ENCODE peak calls at places on chromosomes 6 and 20, in six cellular contexts. H is type B pancreatic cell, O is left ventricle myocardium inferior, F is GM10248, E is choroid plexus epithelial cell, R is adrenal gland. G is an unnamed sample.

GRCh38 chr6:102742033-102742432 is 1348.5 kb downstream of the GRIK2 start:
- DNase-seq in R (no peak), H (no peak), E (no peak), O (no peak), F (no peak), G (no peak)

GRCh38 chr6:31350973-31351733 is 5.8 kb downstream of the HLA-B start:
- DNase-seq in O (no peak), F (no peak), R (no peak), E (no peak), H (no peak), G (no peak)

GRCh38 chr20:19885981-19886665 is 128.1 kb downstream of the RIN2 start:
- DNase-seq in O (peak), R (peak), F (no peak), E (no peak), H (no peak), G (no peak)

GRCh38 chr6:124487778-124488431 is 474.3 kb upstream of the RNF217 start:
- DNase-seq in F (no peak), O (no peak), H (no peak), R (no peak), E (peak), G (no peak)

GRCh38 chr6:111585241-111585968 is 20.3 kb downstream of the TRAF3IP2 start:
- DNase-seq in E (peak), H (no peak), R (no peak), F (no peak), O (no peak), G (no peak)

GRCh38 chr6:88238065-88238464 is 71.9 kb upstream of the CNR1 start:
- DNase-seq in E (peak), R (no peak), H (no peak), O (no peak), F (peak), G (no peak)

GRCh38 chr6:81145506-81145905 is 607.0 kb downstream of the TENT5A start:
- DNase-seq in O (no peak), F (no peak), E (no peak), R (no peak), H (no peak), G (no peak)

GRCh38 chr6:2990179-2990931 is 9.3 kb upstream of the NQO2 start:
- DNase-seq in O (no peak), F (no peak), R (peak), E (peak), H (no peak), G (no peak)

GRCh38 chr6:33854572-33855030 is 50.8 kb upstream of the MLN start:
- DNase-seq in O (no peak), H (no peak), F (no peak), E (no peak), R (no peak), G (no peak)

GRCh38 chr20:58408603-58409246 is 19.7 kb downstream of the VAPB start:
- DNase-seq in F (peak), E (peak), O (no peak), R (no peak), H (no peak), G (no peak)

GRCh38 chr6:106290954-106291353 is 34.6 kb downstream of the ATG5 start:
- DNase-seq in F (no peak), H (no peak), E (no peak), O (no peak), R (no peak), G (no peak)

GRCh38 chr6:53635322-53635721 is 30.2 kb downstream of the KLHL31 start:
- DNase-seq in F (no peak), O (no peak), R (no peak), H (no peak), E (no peak), G (no peak)

GRCh38 chr20:38242848-38243449 is 17.6 kb downstream of the KIAA1755 start:
- DNase-seq in R (no peak), H (no peak), E (peak), O (no peak), F (no peak), G (no peak)

GRCh38 chr6:89045585-89045984 is 35.0 kb upstream of the PNRC1 start:
- DNase-seq in F (no peak), E (no peak), O (no peak), H (no peak), R (no peak), G (no peak)

GRCh38 chr20:57576002-57576401 is 15.1 kb downstream of the PCK1 start:
- DNase-seq in F (no peak), R (no peak), O (no peak), E (no peak), H (no peak), G (no peak)

GRCh38 chr6:2578729-2579128 is 172.0 kb downstream of the MYLK4 start:
- DNase-seq in F (no peak), H (no peak), E (peak), R (no peak), O (no peak), G (no peak)

GRCh38 chr20:32898721-32899120 is 40.0 kb downstream of the EFCAB8 start:
- DNase-seq in E (peak), R (no peak), F (no peak), O (no peak), H (no peak), G (no peak)

GRCh38 chr20:12086359-12086758 is 168.7 kb downstream of the BTBD3 start:
- DNase-seq in H (no peak), E (peak), O (no peak), F (no peak), R (no peak), G (no peak)

GRCh38 chr20:237479-237878 is 10.4 kb downstream of the DEFB129 start:
- DNase-seq in H (no peak), F (peak), O (no peak), R (no peak), E (peak), G (no peak)

GRCh38 chr20:41095110-41095969 is 42.0 kb upstream of the PLCG1 start:
- DNase-seq in F (peak), O (peak), H (no peak), E (peak), R (peak), G (no peak)

GRCh38 chr6:14444296-14444993 is 326.9 kb downstream of the CD83 start:
- DNase-seq in O (no peak), F (no peak), H (no peak), E (no peak), R (no peak), G (no peak)

GRCh38 chr6:20868397-20869185 is 334.3 kb downstream of the CDKAL1 start:
- DNase-seq in R (no peak), O (no peak), E (no peak), H (no peak), F (no peak), G (no peak)

GRCh38 chr20:49507741-49508434 is 25.4 kb upstream of the KCNB1 start:
- DNase-seq in R (no peak), F (no peak), E (no peak), O (no peak), H (no peak), G (no peak)

GRCh38 chr6:90595854-90596253 is 9.0 kb upstream of the MAP3K7 start:
- DNase-seq in R (no peak), E (no peak), F (no peak), O (no peak), H (no peak), G (no peak)

GRCh38 chr6:162856885-162857284 is 129.1 kb downstream of the PACRG start:
- DNase-seq in F (no peak), R (peak), E (peak), H (no peak), O (no peak), G (no peak)

GRCh38 chr6:13445005-13445743 is 42.2 kb downstream of the GFOD1 start:
- DNase-seq in F (no peak), R (peak), E (peak), O (peak), H (no peak), G (peak)

GRCh38 chr20:58102744-58103516 is 125.5 kb downstream of the ANKRD60 start:
- DNase-seq in E (no peak), F (no peak), H (no peak), R (no peak), O (no peak), G (no peak)

GRCh38 chr20:47543006-47543431 is 41.3 kb downstream of the NCOA3 start:
- DNase-seq in E (peak), O (no peak), R (no peak), H (no peak), F (peak), G (no peak)

GRCh38 chr6:113246186-113246585 is 611.0 kb upstream of the MARCKS start:
- DNase-seq in F (no peak), H (no peak), O (no peak), R (no peak), E (peak), G (no peak)

GRCh38 chr6:108463789-108464188 is 96.9 kb upstream of the FOXO3 start:
- DNase-seq in H (no peak), O (no peak), F (no peak), E (no peak), R (no peak), G (no peak)

GRCh38 chr6:3323696-3324261 is 65.0 kb downstream of the PSMG4 start:
- DNase-seq in F (no peak), R (no peak), O (no peak), E (no peak), H (no peak), G (no peak)

GRCh38 chr6:52074155-52074554 is 13.3 kb downstream of the PKHD1 start:
- DNase-seq in H (no peak), O (no peak), E (no peak), F (no peak), R (no peak), G (no peak)

GRCh38 chr6:81769834-81770233 is 17.4 kb upstream of the TENT5A start:
- DNase-seq in E (peak), O (no peak), R (no peak), H (no peak), F (no peak), G (no peak)

GRCh38 chr20:63501818-63502670 is 3.2 kb upstream of the EEF1A2 start:
- DNase-seq in E (peak), H (no peak), O (peak), R (no peak), F (no peak), G (no peak)

GRCh38 chr6:79649016-79649415 is 17.9 kb downstream of the SH3BGRL2 start:
- DNase-seq in R (no peak), E (no peak), H (no peak), F (no peak), O (no peak), G (no peak)

GRCh38 chr6:56255370-56255769 is 8.0 kb upstream of the COL21A1 start:
- DNase-seq in E (peak), R (no peak), O (no peak), F (no peak), H (no peak), G (no peak)

GRCh38 chr6:36350681-36351091 is 14.0 kb upstream of the BNIP5 start:
- DNase-seq in R (no peak), O (no peak), H (no peak), E (peak), F (no peak), G (peak)

GRCh38 chr20:44041001-44041400 is 126.3 kb downstream of the TOX2 start:
- DNase-seq in F (no peak), R (no peak), O (no peak), E (no peak), H (peak), G (no peak)

GRCh38 chr6:90289902-90290301 is 6.7 kb downstream of the BACH2 start:
- DNase-seq in R (no peak), O (no peak), F (no peak), H (no peak), E (no peak), G (no peak)

DNA sequence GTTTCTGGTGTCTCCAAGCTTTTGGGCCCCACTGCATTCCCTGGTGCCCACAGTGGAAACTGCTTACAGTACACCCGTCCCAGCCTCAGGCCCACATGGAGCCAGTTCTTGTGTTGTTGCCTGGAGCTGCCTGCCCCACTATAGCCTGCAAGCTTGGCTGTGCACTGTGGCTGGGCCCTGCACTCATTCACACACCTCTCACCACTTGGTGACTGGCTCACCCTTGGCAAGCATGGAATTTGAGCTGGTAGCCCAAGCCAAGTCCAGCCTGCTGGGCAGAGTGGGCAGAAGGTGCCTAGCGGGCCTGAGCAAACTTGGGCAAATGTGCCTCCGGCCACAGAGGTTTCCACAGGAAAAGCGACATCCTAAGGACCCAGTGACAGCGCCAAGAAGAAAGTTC is 472.3 kb downstream of the MMUT start:
- DNase-seq in O (no peak), F (no peak), R (no peak), H (no peak), E (no peak), G (no peak)
- TF ChIP-seq CTCF in O (no peak), F (no peak), R (no peak), H (no peak), E (no peak), G (no peak)

GRCh38 chr20:5730131-5730530 is 20.1 kb upstream of the SHLD1 start:
- DNase-seq in R (no peak), O (no peak), F (no peak), E (no peak), H (no peak), G (no peak)

GRCh38 chr20:5734559-5735137 is 15.6 kb upstream of the SHLD1 start:
- DNase-seq in H (no peak), E (no peak), R (no peak), F (no peak), O (no peak), G (no peak)

GRCh38 chr20:5735845-5736530 is 14.2 kb upstream of the SHLD1 start:
- DNase-seq in E (no peak), R (no peak), F (no peak), H (no peak), O (no peak), G (no peak)

GRCh38 chr20:5729348-5729747 is 20.9 kb upstream of the SHLD1 start:
- DNase-seq in E (peak), H (no peak), R (no peak), O (no peak), F (no peak), G (no peak)

GRCh38 chr20:5731753-5732366 is 18.3 kb upstream of the SHLD1 start:
- DNase-seq in H (no peak), E (no peak), F (no peak), O (no peak), R (no peak), G (no peak)
- TF ChIP-seq CTCF in H (no peak), E (no peak), F (no peak), O (no peak), R (no peak), G (no peak)

GRCh38 chr6:148701393-148701774 is 45.4 kb upstream of the UST start:
- DNase-seq in F (no peak), H (no peak), E (no peak), O (no peak), R (no peak), G (no peak)

GRCh38 chr6:148697895-148698440 is 48.9 kb upstream of the UST start:
- DNase-seq in O (no peak), H (no peak), R (no peak), F (no peak), E (no peak), G (no peak)

GRCh38 chr6:148698671-148699180 is 48.1 kb upstream of the UST start:
- DNase-seq in E (no peak), O (no peak), R (no peak), H (no peak), F (no peak), G (no peak)

GRCh38 chr6:148700047-148700712 is 46.6 kb upstream of the UST start:
- DNase-seq in O (no peak), E (no peak), H (no peak), R (no peak), F (no peak), G (no peak)

DNA sequence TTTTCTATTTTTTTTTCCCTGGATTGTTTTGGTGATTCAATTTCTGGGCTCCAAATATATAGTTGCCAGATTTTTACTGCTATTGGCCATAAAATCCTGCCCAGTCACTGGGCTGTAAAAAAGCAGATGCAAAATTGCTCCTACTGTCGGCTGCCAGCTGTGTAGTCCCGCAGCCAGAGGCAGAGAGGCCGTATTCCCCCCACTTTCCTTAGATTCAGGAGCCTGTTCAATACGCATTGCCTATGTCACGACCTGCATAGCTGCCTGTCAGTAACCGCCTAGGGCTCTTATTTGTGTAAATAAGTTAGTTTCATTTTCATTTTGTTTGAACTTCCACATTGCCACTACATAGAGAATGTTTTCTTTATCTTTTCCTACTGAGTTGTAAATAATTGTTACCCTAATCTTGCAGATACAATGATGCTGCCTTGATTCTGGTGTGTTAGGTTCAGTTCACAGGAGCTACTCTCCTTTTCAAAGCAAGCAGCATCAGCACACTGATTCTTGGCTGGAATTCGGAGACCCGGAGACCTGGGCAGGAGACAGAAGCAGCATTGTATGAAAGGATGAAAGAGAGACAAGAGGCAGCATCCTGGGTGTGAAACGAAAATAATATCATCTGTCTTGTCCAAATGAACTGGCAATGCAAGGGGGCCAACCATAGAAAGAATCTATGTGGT is 46.0 kb upstream of the UST start:
- DNase-seq in R (no peak), O (no peak), E (peak), H (peak), F (peak), G (no peak)
- TF ChIP-seq CTCF in R (no peak), O (no peak), E (peak), H (no peak), F (no peak), G (no peak)

DNA sequence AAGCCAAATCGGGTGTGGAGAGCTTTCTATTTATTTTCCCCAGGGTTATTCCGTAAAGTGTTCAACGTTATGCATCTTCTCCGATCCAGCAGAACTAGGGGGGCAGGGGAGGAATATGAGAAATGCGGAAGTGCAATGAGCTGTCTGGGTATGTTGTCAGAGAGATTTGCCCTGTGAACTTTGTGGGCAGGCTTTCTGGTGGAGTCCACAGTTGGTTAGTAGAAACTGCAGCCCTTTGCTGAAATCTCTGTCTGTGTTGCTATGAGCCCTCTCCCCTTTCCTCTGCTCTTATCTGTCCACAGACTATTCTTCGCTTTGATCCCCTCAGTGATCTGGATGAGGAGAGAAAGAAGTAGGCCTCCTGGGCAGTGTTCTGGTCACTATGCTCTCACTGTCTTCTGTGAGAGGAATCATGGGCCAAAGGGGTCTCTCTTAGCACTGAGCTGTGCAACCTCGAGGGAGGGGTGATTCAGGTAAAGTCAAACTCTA is 158.9 kb upstream of the FUT9 start:
- DNase-seq in F (no peak), O (no peak), H (no peak), R (no peak), E (no peak), G (no peak)
- TF ChIP-seq CTCF in F (no peak), O (no peak), H (no peak), R (no peak), E (no peak), G (no peak)

DNA sequence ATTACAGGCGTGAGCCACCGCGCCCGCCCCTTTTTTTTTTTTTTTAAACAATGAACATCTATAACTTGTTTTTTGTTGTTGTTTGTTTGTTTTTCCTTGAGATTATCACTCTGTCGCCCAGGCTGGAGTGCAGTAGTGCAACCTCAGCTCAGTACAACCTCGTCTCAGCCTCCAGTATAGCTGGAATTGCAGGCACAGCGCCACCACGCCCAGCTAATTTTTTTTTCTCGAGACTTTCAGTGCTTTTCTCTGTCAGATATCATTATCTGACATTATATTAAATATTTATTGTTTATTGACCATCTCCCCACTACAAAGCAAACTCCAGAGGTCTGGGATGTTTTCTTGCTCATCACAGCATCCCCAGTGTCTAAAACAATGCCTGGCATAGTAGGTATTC is 2.3 kb upstream of the DLK2 start:
- DNase-seq in H (no peak), O (no peak), E (no peak), F (no peak), R (no peak), G (no peak)
- TF ChIP-seq CTCF in H (peak), O (no peak), E (peak), F (no peak), R (no peak), G (no peak)

GRCh38 chr20:53834749-53835148 is 235.6 kb downstream of the BCAS1 start:
- DNase-seq in F (no peak), E (no peak), R (no peak), O (no peak), H (no peak), G (no peak)
- TF ChIP-seq CTCF in F (no peak), E (no peak), R (no peak), O (no peak), H (no peak), G (no peak)

GRCh38 chr20:59441306-59441705 is 140.9 kb downstream of the EDN3 start:
- DNase-seq in O (no peak), F (no peak), H (no peak), E (no peak), R (no peak), G (no peak)

GRCh38 chr20:59441860-59442810 is 141.7 kb downstream of the EDN3 start:
- DNase-seq in E (no peak), O (no peak), R (no peak), F (no peak), H (no peak), G (no peak)

GRCh38 chr20:59438201-59438600 is 137.8 kb downstream of the EDN3 start:
- DNase-seq in R (no peak), H (no peak), E (no peak), O (no peak), F (no peak), G (no peak)

GRCh38 chr20:59437601-59438031 is 137.2 kb downstream of the EDN3 start:
- DNase-seq in O (no peak), E (no peak), H (no peak), R (no peak), F (no peak), G (no peak)

DNA sequence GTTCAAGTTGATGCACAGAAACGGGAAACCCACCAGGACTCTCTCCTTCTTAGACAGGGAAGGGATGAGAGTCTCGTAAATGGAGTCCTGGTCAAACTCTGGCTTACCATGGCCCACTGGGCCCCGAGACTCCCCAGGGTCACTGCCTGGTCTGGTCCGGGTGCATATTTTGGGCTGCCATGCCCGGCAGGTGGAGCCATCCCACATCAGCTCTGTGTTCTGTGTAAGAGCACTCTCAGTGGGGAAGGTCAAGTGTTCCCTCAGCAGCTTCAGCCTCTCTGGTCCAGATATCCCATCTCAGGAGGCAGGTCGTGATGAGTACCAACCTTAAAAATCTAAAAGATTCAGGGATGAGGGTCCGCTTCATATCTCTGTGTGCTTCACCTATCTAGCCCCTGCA is 138.8 kb downstream of the EDN3 start:
- DNase-seq in O (no peak), E (no peak), F (no peak), R (no peak), H (no peak), G (no peak)
- TF ChIP-seq CTCF in O (no peak), E (no peak), F (peak), R (no peak), H (no peak), G (no peak)

G was measured in omental fat pad.